ENCODE peak calls at places on chromosomes 4 and X, in eight cellular contexts. One of them, this sample, is unnamed. For H3K4me1, the result is how much of the 10 kb centered on the place peaks cover.

GRCh38 chr4:121041307-121042090 is 30.8 kb downstream of the NDNF start:
- DNase-seq in neuronal stem cell: no peak
- DNase-seq in adrenal gland: no peak
- DNase-seq in tibial nerve: no peak
- DNase-seq in left lung: no peak
- DNase-seq in PC-3: peak
- DNase-seq in SK-N-SH: no peak
- DNase-seq in psoas muscle: no peak
- DNase-seq in this sample: no peak

GRCh38 chr4:13989496-13989895 is 362.0 kb upstream of the BOD1L1 start:
- DNase-seq in neuronal stem cell: no peak
- DNase-seq in adrenal gland: peak
- DNase-seq in tibial nerve: no peak
- DNase-seq in left lung: no peak
- DNase-seq in PC-3: no peak
- DNase-seq in SK-N-SH: no peak
- DNase-seq in psoas muscle: no peak
- DNase-seq in this sample: peak

GRCh38 chr4:130393246-130394041 is 1297.5 kb downstream of the C4orf33 start:
- DNase-seq in neuronal stem cell: no peak
- DNase-seq in adrenal gland: no peak
- DNase-seq in tibial nerve: no peak
- DNase-seq in left lung: no peak
- DNase-seq in PC-3: no peak
- DNase-seq in SK-N-SH: no peak
- DNase-seq in psoas muscle: no peak
- DNase-seq in this sample: peak

GRCh38 chr4:138573246-138573645 is 331.1 kb upstream of the SLC7A11 start:
- DNase-seq in neuronal stem cell: no peak
- DNase-seq in adrenal gland: no peak
- DNase-seq in tibial nerve: no peak
- DNase-seq in left lung: no peak
- DNase-seq in PC-3: no peak
- DNase-seq in SK-N-SH: no peak
- DNase-seq in psoas muscle: no peak
- DNase-seq in this sample: no peak

GRCh38 chrX:92260102-92260501 is 480.9 kb downstream of the PCDH11X start:
- DNase-seq in neuronal stem cell: no peak
- DNase-seq in adrenal gland: no peak
- DNase-seq in tibial nerve: no peak
- DNase-seq in left lung: no peak
- DNase-seq in PC-3: no peak
- DNase-seq in SK-N-SH: no peak
- DNase-seq in psoas muscle: no peak
- DNase-seq in this sample: no peak

GRCh38 chr4:7516116-7516772 is 81.5 kb upstream of the PSAPL1 start:
- DNase-seq in neuronal stem cell: no peak
- DNase-seq in adrenal gland: no peak
- DNase-seq in tibial nerve: no peak
- DNase-seq in left lung: no peak
- DNase-seq in PC-3: no peak
- DNase-seq in SK-N-SH: no peak
- DNase-seq in psoas muscle: no peak
- DNase-seq in this sample: no peak

GRCh38 chr4:88940506-88940905 is 116.5 kb downstream of the FAM13A start:
- DNase-seq in neuronal stem cell: no peak
- DNase-seq in adrenal gland: no peak
- DNase-seq in tibial nerve: no peak
- DNase-seq in left lung: no peak
- DNase-seq in PC-3: no peak
- DNase-seq in SK-N-SH: no peak
- DNase-seq in psoas muscle: no peak
- DNase-seq in this sample: no peak

GRCh38 chrX:129145898-129146297 is 377.4 kb downstream of the SMARCA1 start:
- DNase-seq in neuronal stem cell: no peak
- DNase-seq in adrenal gland: no peak
- DNase-seq in tibial nerve: no peak
- DNase-seq in left lung: no peak
- DNase-seq in PC-3: no peak
- DNase-seq in SK-N-SH: no peak
- DNase-seq in psoas muscle: no peak
- DNase-seq in this sample: no peak

GRCh38 chrX:10554612-10555270 is 65.6 kb downstream of the MID1 start:
- DNase-seq in neuronal stem cell: no peak
- DNase-seq in adrenal gland: no peak
- DNase-seq in tibial nerve: no peak
- DNase-seq in left lung: no peak
- DNase-seq in PC-3: no peak
- DNase-seq in SK-N-SH: no peak
- DNase-seq in psoas muscle: no peak
- DNase-seq in this sample: no peak

GRCh38 chrX:30283456-30284200 is 25.6 kb downstream of the NR0B1 start:
- DNase-seq in neuronal stem cell: no peak
- DNase-seq in adrenal gland: peak
- DNase-seq in tibial nerve: no peak
- DNase-seq in left lung: no peak
- DNase-seq in PC-3: peak
- DNase-seq in SK-N-SH: no peak
- DNase-seq in psoas muscle: no peak
- DNase-seq in this sample: peak

GRCh38 chr4:1285790-1286553 is 3.7 kb upstream of the MAEA start:
- DNase-seq in neuronal stem cell: no peak
- DNase-seq in adrenal gland: no peak
- DNase-seq in tibial nerve: no peak
- DNase-seq in left lung: no peak
- DNase-seq in PC-3: peak
- DNase-seq in SK-N-SH: no peak
- DNase-seq in psoas muscle: no peak
- DNase-seq in this sample: no peak

GRCh38 chr4:111404673-111405072 is 740.6 kb upstream of the FAM241A start:
- DNase-seq in neuronal stem cell: no peak
- DNase-seq in adrenal gland: no peak
- DNase-seq in tibial nerve: no peak
- DNase-seq in left lung: no peak
- DNase-seq in PC-3: no peak
- DNase-seq in SK-N-SH: no peak
- DNase-seq in psoas muscle: no peak
- DNase-seq in this sample: no peak

GRCh38 chr4:4339504-4340085 is 47.3 kb upstream of the NSG1 start:
- DNase-seq in neuronal stem cell: no peak
- DNase-seq in adrenal gland: peak
- DNase-seq in tibial nerve: no peak
- DNase-seq in left lung: no peak
- DNase-seq in PC-3: no peak
- DNase-seq in SK-N-SH: no peak
- DNase-seq in psoas muscle: no peak
- DNase-seq in this sample: no peak

GRCh38 chrX:63747331-63747730 is 37.7 kb downstream of the ARHGEF9 start:
- DNase-seq in neuronal stem cell: no peak
- DNase-seq in adrenal gland: no peak
- DNase-seq in tibial nerve: no peak
- DNase-seq in left lung: no peak
- DNase-seq in PC-3: no peak
- DNase-seq in SK-N-SH: no peak
- DNase-seq in psoas muscle: no peak
- DNase-seq in this sample: peak

GRCh38 chr4:186304816-186305520 is 39.0 kb downstream of the F11 start:
- DNase-seq in neuronal stem cell: no peak
- DNase-seq in adrenal gland: no peak
- DNase-seq in tibial nerve: no peak
- DNase-seq in left lung: no peak
- DNase-seq in PC-3: no peak
- DNase-seq in SK-N-SH: no peak
- DNase-seq in psoas muscle: no peak
- DNase-seq in this sample: peak

GRCh38 chr4:189117426-189117825 is 823.2 kb upstream of the FRG1 start:
- DNase-seq in neuronal stem cell: no peak
- DNase-seq in adrenal gland: no peak
- DNase-seq in tibial nerve: no peak
- DNase-seq in left lung: no peak
- DNase-seq in PC-3: peak
- DNase-seq in SK-N-SH: no peak
- DNase-seq in psoas muscle: no peak
- DNase-seq in this sample: no peak

GRCh38 chr4:87505862-87506261 is 23.3 kb downstream of the SPARCL1 start:
- DNase-seq in neuronal stem cell: no peak
- DNase-seq in adrenal gland: no peak
- DNase-seq in tibial nerve: no peak
- DNase-seq in left lung: no peak
- DNase-seq in PC-3: no peak
- DNase-seq in SK-N-SH: no peak
- DNase-seq in psoas muscle: no peak
- DNase-seq in this sample: no peak

GRCh38 chr4:28179126-28179525 is 1318.5 kb downstream of the STIM2 start:
- DNase-seq in neuronal stem cell: no peak
- DNase-seq in adrenal gland: no peak
- DNase-seq in tibial nerve: no peak
- DNase-seq in left lung: no peak
- DNase-seq in PC-3: peak
- DNase-seq in SK-N-SH: no peak
- DNase-seq in psoas muscle: no peak
- DNase-seq in this sample: no peak

GRCh38 chrX:5876984-5877655 is 351.5 kb downstream of the NLGN4X start:
- DNase-seq in neuronal stem cell: peak
- DNase-seq in adrenal gland: no peak
- DNase-seq in tibial nerve: no peak
- DNase-seq in left lung: no peak
- DNase-seq in PC-3: peak
- DNase-seq in SK-N-SH: peak
- DNase-seq in psoas muscle: no peak
- DNase-seq in this sample: no peak

GRCh38 chr4:89719536-89719935 is 117.4 kb downstream of the SNCA start:
- DNase-seq in neuronal stem cell: no peak
- DNase-seq in adrenal gland: no peak
- DNase-seq in tibial nerve: no peak
- DNase-seq in left lung: no peak
- DNase-seq in PC-3: no peak
- DNase-seq in SK-N-SH: no peak
- DNase-seq in psoas muscle: no peak
- DNase-seq in this sample: no peak

GRCh38 chr4:8101213-8101781 is 57.3 kb downstream of the ABLIM2 start:
- DNase-seq in neuronal stem cell: no peak
- DNase-seq in adrenal gland: peak
- DNase-seq in tibial nerve: peak
- DNase-seq in left lung: peak
- DNase-seq in PC-3: no peak
- DNase-seq in SK-N-SH: no peak
- DNase-seq in psoas muscle: peak
- DNase-seq in this sample: no peak

GRCh38 chrX:55486736-55487135 is 2.9 kb downstream of the USP51 start:
- DNase-seq in neuronal stem cell: no peak
- DNase-seq in adrenal gland: no peak
- DNase-seq in tibial nerve: no peak
- DNase-seq in left lung: no peak
- DNase-seq in PC-3: peak
- DNase-seq in SK-N-SH: no peak
- DNase-seq in psoas muscle: no peak
- DNase-seq in this sample: no peak

GRCh38 chr4:20603671-20604313 is 96.5 kb upstream of the PACRGL start:
- DNase-seq in neuronal stem cell: no peak
- DNase-seq in adrenal gland: no peak
- DNase-seq in tibial nerve: no peak
- DNase-seq in left lung: no peak
- DNase-seq in PC-3: peak
- DNase-seq in SK-N-SH: peak
- DNase-seq in psoas muscle: no peak
- DNase-seq in this sample: peak

GRCh38 chrX:150954951-150955350 is 28.2 kb upstream of the HMGB3 start:
- DNase-seq in neuronal stem cell: no peak
- DNase-seq in adrenal gland: no peak
- DNase-seq in tibial nerve: no peak
- DNase-seq in left lung: no peak
- DNase-seq in PC-3: no peak
- DNase-seq in SK-N-SH: no peak
- DNase-seq in psoas muscle: no peak
- DNase-seq in this sample: no peak

GRCh38 chr4:153481474-153481873 is 15.3 kb downstream of the TMEM131L start:
- DNase-seq in neuronal stem cell: no peak
- DNase-seq in adrenal gland: no peak
- DNase-seq in tibial nerve: no peak
- DNase-seq in left lung: no peak
- DNase-seq in PC-3: no peak
- DNase-seq in SK-N-SH: no peak
- DNase-seq in psoas muscle: no peak
- DNase-seq in this sample: no peak
- H3K4me1 ChIP-seq in neuronal stem cell: under half
- H3K4me1 ChIP-seq in adrenal gland: under half
- H3K4me1 ChIP-seq in tibial nerve: under half
- H3K4me1 ChIP-seq in left lung: under half
- H3K4me1 ChIP-seq in PC-3: under half
- H3K4me1 ChIP-seq in SK-N-SH: under half
- H3K4me1 ChIP-seq in psoas muscle: half or more
- H3K4me1 ChIP-seq in this sample: under half

GRCh38 chr4:80036306-80036705 is 36.7 kb downstream of the ANTXR2 start:
- DNase-seq in neuronal stem cell: no peak
- DNase-seq in adrenal gland: no peak
- DNase-seq in tibial nerve: no peak
- DNase-seq in left lung: peak
- DNase-seq in PC-3: no peak
- DNase-seq in SK-N-SH: no peak
- DNase-seq in psoas muscle: no peak
- DNase-seq in this sample: no peak
- H3K4me3 ChIP-seq in neuronal stem cell: no peak
- H3K4me3 ChIP-seq in adrenal gland: no peak
- H3K4me3 ChIP-seq in tibial nerve: no peak
- H3K4me3 ChIP-seq in left lung: no peak
- H3K4me3 ChIP-seq in PC-3: no peak
- H3K4me3 ChIP-seq in SK-N-SH: no peak
- H3K4me3 ChIP-seq in psoas muscle: peak
- H3K4me3 ChIP-seq in this sample: no peak

DNA sequence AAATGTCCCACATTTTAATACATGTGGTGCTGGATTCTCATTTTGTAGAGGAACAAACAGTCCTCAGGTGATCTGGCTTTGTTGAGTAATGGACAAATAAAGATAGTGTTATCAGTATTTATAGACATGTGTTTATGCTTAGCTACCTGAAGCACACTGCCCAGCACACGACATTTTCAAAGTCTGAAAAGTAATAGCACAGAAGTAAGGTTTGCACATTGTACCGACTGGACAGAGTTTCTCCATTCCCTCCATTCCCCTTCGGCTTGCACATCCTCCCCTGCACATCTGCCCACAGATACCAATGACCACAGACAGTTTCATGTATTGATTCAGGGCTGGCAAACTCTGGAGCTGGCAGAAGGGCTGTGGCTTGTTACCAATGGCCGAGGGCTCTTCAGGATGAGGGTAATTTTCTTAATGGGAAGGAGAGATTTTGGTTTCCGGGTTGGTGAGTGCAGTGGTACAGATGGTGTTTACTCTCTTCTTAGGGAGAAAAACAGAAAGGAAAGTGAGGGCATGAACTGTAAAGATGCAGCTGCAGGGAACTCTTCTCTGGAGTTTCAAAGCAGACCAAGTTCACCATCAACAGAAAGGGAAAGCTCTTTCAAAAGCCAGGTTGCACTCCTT is 2.3 kb downstream of the GRPR start:
- DNase-seq in neuronal stem cell: no peak
- DNase-seq in adrenal gland: no peak
- DNase-seq in tibial nerve: no peak
- DNase-seq in left lung: no peak
- DNase-seq in PC-3: peak
- DNase-seq in SK-N-SH: no peak
- DNase-seq in psoas muscle: no peak
- DNase-seq in this sample: no peak
- H3K4me1 ChIP-seq in neuronal stem cell: under half
- H3K4me1 ChIP-seq in adrenal gland: under half
- H3K4me1 ChIP-seq in tibial nerve: under half
- H3K4me1 ChIP-seq in left lung: under half
- H3K4me1 ChIP-seq in PC-3: under half
- H3K4me1 ChIP-seq in SK-N-SH: under half
- H3K4me1 ChIP-seq in psoas muscle: under half
- H3K4me1 ChIP-seq in this sample: under half

GRCh38 chr4:10140866-10141759 is 24.5 kb upstream of the WDR1 start:
- DNase-seq in neuronal stem cell: no peak
- DNase-seq in adrenal gland: no peak
- DNase-seq in tibial nerve: no peak
- DNase-seq in left lung: no peak
- DNase-seq in PC-3: no peak
- DNase-seq in SK-N-SH: no peak
- DNase-seq in psoas muscle: no peak
- DNase-seq in this sample: no peak
- H3K4me3 ChIP-seq in neuronal stem cell: no peak
- H3K4me3 ChIP-seq in adrenal gland: no peak
- H3K4me3 ChIP-seq in tibial nerve: no peak
- H3K4me3 ChIP-seq in left lung: no peak
- H3K4me3 ChIP-seq in PC-3: no peak
- H3K4me3 ChIP-seq in SK-N-SH: no peak
- H3K4me3 ChIP-seq in psoas muscle: no peak
- H3K4me3 ChIP-seq in this sample: no peak

This sample was measured in astrocyte.